ENCODE peak calls at places on chromosomes 11 and 22, in ten cellular contexts. Z, G, Q, A, O, S, B, E, C and L are unnamed samples.

GRCh38 chr11:10568486-10568941 is at the start of gene LYVE1:
- DNase-seq in Q (peak; percentile 47), B (no peak), S (no peak), Z (no peak), A (no peak), O (no peak), C (no peak), E (no peak), G (no peak), L (no peak)

GRCh38 chr11:69216609-69217008 is 60.9 kb downstream of the SMIM38 start:
- DNase-seq in B (no peak), Q (no peak), O (no peak), S (peak; percentile 16), C (no peak), G (no peak), Z (no peak), E (no peak), A (peak; percentile 35), L (no peak)

GRCh38 chr22:23115825-23116494 is 25.8 kb downstream of the RSPH14 start:
- DNase-seq in G (no peak), B (no peak), O (no peak), C (no peak), E (no peak), Z (no peak), Q (no peak), S (no peak), A (no peak), L (no peak)

GRCh38 chr22:28883917-28884753 is 763 bp downstream of the ZNRF3 start:
- DNase-seq in S (peak; percentile 41), O (peak; percentile 11), C (no peak), Q (no peak), G (no peak), Z (peak; percentile 41), B (peak; percentile 53), A (peak; percentile 50), E (peak; percentile 33), L (no peak)

GRCh38 chr11:122234257-122234656 is 118.2 kb upstream of the BLID start:
- DNase-seq in E (no peak), B (no peak), O (no peak), G (no peak), C (no peak), A (no peak), Q (no peak), S (no peak), Z (no peak), L (peak; percentile 40)

GRCh38 chr11:95266751-95267374 is 35.9 kb upstream of the SESN3 start:
- DNase-seq in S (no peak), B (no peak), E (no peak), O (no peak), C (no peak), Z (no peak), A (no peak), Q (peak; percentile 77), G (no peak), L (no peak)

GRCh38 chr11:41398175-41398574 is 61.3 kb downstream of the LRRC4C start:
- DNase-seq in Q (no peak), S (no peak), B (no peak), A (no peak), O (no peak), E (peak; percentile 2), C (no peak), Z (no peak), G (no peak), L (no peak)

GRCh38 chr22:47121791-47122190 is 359.3 kb downstream of the TBC1D22A start:
- DNase-seq in B (no peak), Z (no peak), C (no peak), S (no peak), E (no peak), A (no peak), Q (no peak), O (no peak), G (no peak), L (no peak)

GRCh38 chr11:7648264-7648663 is 25.0 kb downstream of the CYB5R2 start:
- DNase-seq in A (no peak), E (no peak), O (no peak), B (no peak), S (no peak), Z (no peak), C (no peak), Q (no peak), G (no peak), L (no peak)

GRCh38 chr11:75031771-75032549 is 43.2 kb downstream of the NEU3 start:
- DNase-seq in C (peak; percentile 23), Z (peak; percentile 23), O (peak; percentile 23), A (peak; percentile 62), G (peak; percentile 7), Q (peak; percentile 81), B (peak; percentile 64), S (peak; percentile 65), E (peak; percentile 90), L (peak; percentile 87)